ENCODE peak calls at places on chromosomes 3 and 15, in six cellular contexts. C is A549, T is heart left ventricle, X is Peyer's patch, Q is cardiac fibroblast, W is heart right ventricle. B is an unnamed sample.

GRCh38 chr15:57031605-57032004 is 113.2 kb downstream of the TCF12 start:
- DNase-seq in C (peak; percentile 49), T (peak; percentile 49), X (no peak), Q (peak; percentile 69), W (peak; percentile 59), B (peak; percentile 67)

GRCh38 chr15:23687143-23687470 is at the start of gene NDN:
- DNase-seq in C (no peak), T (peak; percentile 32), X (no peak), Q (peak; percentile 57), W (peak; percentile 25), B (no peak)

GRCh38 chr3:187974857-187975257 is 179.1 kb upstream of the LPP start:
- DNase-seq in C (no peak), T (no peak), X (no peak), Q (no peak), W (no peak), B (no peak)

GRCh38 chr3:146511402-146512134 is 32.8 kb downstream of the PLSCR1 start:
- DNase-seq in C (no peak), T (no peak), X (no peak), Q (no peak), W (no peak), B (no peak)

GRCh38 chr3:18656410-18656809 is 231.3 kb upstream of the SATB1 start:
- DNase-seq in C (no peak), T (no peak), X (no peak), Q (no peak), W (no peak), B (no peak)

GRCh38 chr15:84778194-84778593 is 29.8 kb downstream of the ZNF592 start:
- DNase-seq in C (no peak), T (no peak), X (no peak), Q (no peak), W (no peak), B (no peak)

GRCh38 chr3:14536837-14537589 is 3.1 kb downstream of the GRIP2 start:
- DNase-seq in C (no peak), T (no peak), X (no peak), Q (no peak), W (no peak), B (no peak)

GRCh38 chr3:5030152-5030551 is 50.9 kb downstream of the BHLHE40 start:
- DNase-seq in C (no peak), T (no peak), X (no peak), Q (no peak), W (no peak), B (no peak)

GRCh38 chr3:12986521-12986920 is 86.7 kb downstream of the IQSEC1 start:
- DNase-seq in C (no peak), T (no peak), X (no peak), Q (no peak), W (no peak), B (no peak)

GRCh38 chr3:2623463-2623862 is 486.7 kb downstream of the IL5RA start:
- DNase-seq in C (peak; percentile 1), T (no peak), X (no peak), Q (peak; percentile 5), W (no peak), B (no peak)

GRCh38 chr3:151918253-151919029 is 45.0 kb downstream of the SUCNR1 start:
- DNase-seq in C (peak; percentile 75), T (no peak), X (no peak), Q (peak; percentile 86), W (no peak), B (peak; percentile 43)

GRCh38 chr15:64523240-64523639 is 62.9 kb downstream of the ZNF609 start:
- DNase-seq in C (no peak), T (no peak), X (no peak), Q (no peak), W (no peak), B (no peak)

GRCh38 chr15:64521726-64522164 is 61.4 kb downstream of the ZNF609 start:
- DNase-seq in C (peak; percentile 81), T (peak; percentile 13), X (no peak), Q (peak; percentile 82), W (peak; percentile 21), B (peak; percentile 36)

GRCh38 chr15:64522226-64522823 is 61.9 kb downstream of the ZNF609 start:
- DNase-seq in C (no peak), T (no peak), X (no peak), Q (no peak), W (no peak), B (no peak)

GRCh38 chr15:64521201-64521600 is 60.8 kb downstream of the ZNF609 start:
- DNase-seq in C (no peak), T (no peak), X (no peak), Q (peak; percentile 45), W (no peak), B (no peak)

DNA sequence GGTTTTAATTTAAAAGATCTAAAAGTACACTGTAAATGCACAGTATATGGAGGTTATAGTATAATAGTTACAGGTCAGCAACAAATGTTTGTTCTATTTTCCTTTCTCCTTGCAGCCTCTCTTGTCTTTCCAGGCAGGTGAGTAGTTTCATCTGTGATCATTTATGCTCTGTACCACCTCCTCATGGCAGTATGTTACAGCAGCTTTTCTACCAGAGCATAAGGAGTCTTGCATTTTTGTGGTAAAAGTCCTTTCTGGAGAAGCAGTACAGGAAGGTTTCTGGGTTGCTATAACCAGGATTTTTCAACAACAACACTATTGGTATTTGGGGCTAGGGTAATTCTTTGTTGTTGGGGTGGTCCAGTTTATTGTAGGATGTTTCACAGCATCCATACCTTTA is 59.5 kb downstream of the ZNF609 start:
- DNase-seq in C (no peak), T (no peak), X (no peak), Q (no peak), W (no peak), B (no peak)
- TF ChIP-seq CTCF in C (no peak), T (no peak), X (no peak), Q (no peak), W (no peak), B (no peak)

GRCh38 chr15:68572921-68573320 is 5.9 kb upstream of the CORO2B start:
- DNase-seq in C (no peak), T (no peak), X (no peak), Q (no peak), W (no peak), B (no peak)

GRCh38 chr15:68572309-68572708 is 6.5 kb upstream of the CORO2B start:
- DNase-seq in C (no peak), T (no peak), X (no peak), Q (no peak), W (no peak), B (no peak)

GRCh38 chr15:68574051-68574450 is 4.7 kb upstream of the CORO2B start:
- DNase-seq in C (no peak), T (no peak), X (no peak), Q (no peak), W (no peak), B (no peak)

GRCh38 chr15:68567345-68567744 is 11.4 kb upstream of the CORO2B start:
- DNase-seq in C (no peak), T (no peak), X (no peak), Q (no peak), W (no peak), B (no peak)

DNA sequence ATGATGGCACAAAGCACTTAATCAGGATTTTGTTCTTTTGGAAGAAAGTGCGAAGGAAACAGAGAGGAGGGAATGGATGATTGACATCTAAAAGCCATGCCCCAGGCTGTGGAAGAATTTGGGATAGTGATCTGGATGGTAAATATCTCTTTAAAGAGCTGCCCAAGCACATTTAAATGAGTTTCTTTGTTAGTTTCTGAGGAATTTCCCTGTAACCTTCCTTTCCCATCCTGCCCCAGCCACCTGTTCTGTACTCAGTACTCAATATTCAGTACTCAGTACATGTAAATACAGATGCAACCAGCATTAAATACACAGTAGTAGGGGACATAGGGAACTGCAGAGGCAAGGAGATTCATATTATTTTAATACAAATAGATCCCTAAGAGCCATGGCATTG is 7.8 kb upstream of the CORO2B start:
- DNase-seq in C (no peak), T (no peak), X (no peak), Q (no peak), W (no peak), B (no peak)
- H3K4me3 ChIP-seq in C (no peak overlapping the region), T (no peak overlapping the region), X (no peak overlapping the region), Q (no peak overlapping the region), W (no peak overlapping the region), B (no peak overlapping the region)

GRCh38 chr15:65183847-65184159 is 1.3 kb downstream of the CLPX start:
- DNase-seq in C (no peak), T (no peak), X (no peak), Q (no peak), W (no peak), B (no peak)
- TF ChIP-seq CTCF in C (no peak), T (no peak), X (no peak), Q (no peak), W (no peak), B (no peak)

GRCh38 chr3:129607391-129608068 is 1.1 kb upstream of the PLXND1 start:
- DNase-seq in C (no peak), T (no peak), X (no peak), Q (no peak), W (no peak), B (no peak)
- H3K4me3 ChIP-seq in C (peak overlapping the region; percentile 60), T (peak overlapping the region; percentile 62), X (peak overlapping the region; percentile 65), Q (peak overlapping the region; percentile 54), W (peak overlapping the region; percentile 56), B (peak overlapping the region; percentile 52)

DNA sequence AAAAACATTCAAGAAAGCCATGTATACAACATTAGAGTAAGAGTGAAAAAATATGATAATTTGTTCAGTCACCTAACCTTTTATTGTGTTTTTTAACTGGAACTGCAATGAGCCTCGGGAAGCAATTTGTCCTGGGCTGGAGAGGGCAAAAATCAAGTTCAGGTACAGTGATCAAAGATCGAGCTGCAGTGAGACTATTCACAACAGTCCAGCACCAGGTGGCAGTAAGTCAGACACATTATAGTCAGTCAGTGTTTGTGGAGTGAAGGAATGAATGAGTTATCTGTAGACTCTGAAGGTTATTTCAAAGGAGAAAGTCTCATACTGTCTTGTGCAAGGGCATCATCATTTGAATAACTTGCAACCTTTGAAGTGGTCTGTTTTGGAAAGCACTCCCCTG is 116.6 kb downstream of the CHDH start:
- DNase-seq in C (peak; percentile 7), T (no peak), X (peak; percentile 57), Q (no peak), W (no peak), B (no peak)
- TF ChIP-seq CTCF in C (no peak), T (no peak), X (peak; percentile 53), Q (no peak), W (peak; percentile 25), B (no peak)

GRCh38 chr3:190865828-190866227 is 3.3 kb upstream of the GMNC start:
- DNase-seq in C (peak; percentile 11), T (no peak), X (no peak), Q (no peak), W (no peak), B (no peak)
- H3K4me3 ChIP-seq in C (no peak overlapping the region), T (no peak overlapping the region), X (no peak overlapping the region), Q (no peak overlapping the region), W (no peak overlapping the region), B (no peak overlapping the region)

GRCh38 chr3:46075816-46076215 is 48.5 kb upstream of the XCR1 start:
- DNase-seq in C (no peak), T (no peak), X (no peak), Q (no peak), W (no peak), B (no peak)

GRCh38 chr3:46080124-46080991 is 53.1 kb upstream of the XCR1 start:
- DNase-seq in C (no peak), T (no peak), X (no peak), Q (no peak), W (no peak), B (no peak)

GRCh38 chr3:46071222-46071621 is 43.9 kb upstream of the XCR1 start:
- DNase-seq in C (no peak), T (no peak), X (no peak), Q (no peak), W (no peak), B (no peak)

GRCh38 chr3:46078712-46079400 is 51.6 kb upstream of the XCR1 start:
- DNase-seq in C (peak; percentile 84), T (peak; percentile 85), X (peak; percentile 98), Q (peak; percentile 95), W (peak; percentile 90), B (peak; percentile 87)

GRCh38 chr3:46076606-46077005 is 49.3 kb upstream of the XCR1 start:
- DNase-seq in C (no peak), T (no peak), X (no peak), Q (peak; percentile 60), W (no peak), B (no peak)
- TF ChIP-seq CTCF in C (no peak), T (no peak), X (peak; percentile 27), Q (peak; percentile 24), W (peak; percentile 38), B (peak; percentile 37)